ENCODE peak calls at places on chromosomes 7 and 10, in four cellular contexts. One of them, this sample, is unnamed.

GRCh38 chr7:16934947-16935742 is 53.4 kb upstream of the AGR3 start:
- DNase-seq in mesendoderm: no peak
- DNase-seq in trophoblast cell: no peak
- DNase-seq in SK-N-SH: no peak
- DNase-seq in this sample: peak; percentile 74

GRCh38 chr10:62732841-62733653 is 71.5 kb upstream of the ADO start:
- DNase-seq in mesendoderm: no peak
- DNase-seq in trophoblast cell: no peak
- DNase-seq in SK-N-SH: no peak
- DNase-seq in this sample: no peak

GRCh38 chr10:69451784-69452251 is 553 bp downstream of the TSPAN15 start:
- DNase-seq in mesendoderm: peak; percentile 33
- DNase-seq in trophoblast cell: no peak
- DNase-seq in SK-N-SH: peak; percentile 41
- DNase-seq in this sample: peak; percentile 81

GRCh38 chr7:151736403-151736909 is 140.5 kb downstream of the PRKAG2 start:
- DNase-seq in mesendoderm: peak; percentile 90
- DNase-seq in trophoblast cell: peak; percentile 45
- DNase-seq in SK-N-SH: peak; percentile 76
- DNase-seq in this sample: peak; percentile 34

GRCh38 chr7:34138483-34138882 is 233.1 kb downstream of the BMPER start:
- DNase-seq in mesendoderm: no peak
- DNase-seq in trophoblast cell: no peak
- DNase-seq in SK-N-SH: no peak
- DNase-seq in this sample: no peak

GRCh38 chr7:101154693-101155102 is 422 bp downstream of the AP1S1 start:
- DNase-seq in mesendoderm: no peak
- DNase-seq in trophoblast cell: no peak
- DNase-seq in SK-N-SH: no peak
- DNase-seq in this sample: peak; percentile 42

GRCh38 chr7:70893422-70893821 is 238.5 kb upstream of the GALNT17 start:
- DNase-seq in mesendoderm: no peak
- DNase-seq in trophoblast cell: no peak
- DNase-seq in SK-N-SH: no peak
- DNase-seq in this sample: no peak

GRCh38 chr10:122263971-122264370 is 7.1 kb upstream of the BTBD16 start:
- DNase-seq in mesendoderm: no peak
- DNase-seq in trophoblast cell: peak; percentile 74
- DNase-seq in SK-N-SH: no peak
- DNase-seq in this sample: no peak

GRCh38 chr7:99422091-99422624 is 13.4 kb downstream of the BUD31 start:
- DNase-seq in mesendoderm: no peak
- DNase-seq in trophoblast cell: no peak
- DNase-seq in SK-N-SH: peak; percentile 21
- DNase-seq in this sample: no peak

GRCh38 chr7:113797420-113797995 is 121.3 kb downstream of the PPP1R3A start:
- DNase-seq in mesendoderm: no peak
- DNase-seq in trophoblast cell: no peak
- DNase-seq in SK-N-SH: no peak
- DNase-seq in this sample: no peak

GRCh38 chr7:152144557-152145245 is 119.2 kb downstream of the GALNT11 start:
- DNase-seq in mesendoderm: no peak
- DNase-seq in trophoblast cell: no peak
- DNase-seq in SK-N-SH: no peak
- DNase-seq in this sample: no peak

GRCh38 chr10:9305018-9305655 is 1250.6 kb downstream of the GATA3 start:
- DNase-seq in mesendoderm: peak; percentile 31
- DNase-seq in trophoblast cell: no peak
- DNase-seq in SK-N-SH: no peak
- DNase-seq in this sample: no peak

GRCh38 chr10:114388275-114388674 is 16.0 kb downstream of the AFAP1L2 start:
- DNase-seq in mesendoderm: no peak
- DNase-seq in trophoblast cell: no peak
- DNase-seq in SK-N-SH: no peak
- DNase-seq in this sample: no peak

GRCh38 chr10:94450782-94451181 is 48.4 kb downstream of the TBC1D12 start:
- DNase-seq in mesendoderm: no peak
- DNase-seq in trophoblast cell: no peak
- DNase-seq in SK-N-SH: no peak
- DNase-seq in this sample: no peak

GRCh38 chr10:35731828-35732227 is 89.7 kb upstream of the FZD8 start:
- DNase-seq in mesendoderm: no peak
- DNase-seq in trophoblast cell: no peak
- DNase-seq in SK-N-SH: no peak
- DNase-seq in this sample: no peak

GRCh38 chr10:6843477-6843876 is 263.4 kb upstream of the PRKCQ start:
- DNase-seq in mesendoderm: no peak
- DNase-seq in trophoblast cell: no peak
- DNase-seq in SK-N-SH: no peak
- DNase-seq in this sample: no peak

GRCh38 chr10:132592790-132593788 is 55.5 kb downstream of the INPP5A start:
- DNase-seq in mesendoderm: no peak
- DNase-seq in trophoblast cell: no peak
- DNase-seq in SK-N-SH: no peak
- DNase-seq in this sample: peak; percentile 72

GRCh38 chr10:78952018-78952417 is 116.7 kb upstream of the ZMIZ1 start:
- DNase-seq in mesendoderm: no peak
- DNase-seq in trophoblast cell: no peak
- DNase-seq in SK-N-SH: no peak
- DNase-seq in this sample: no peak

GRCh38 chr7:70298780-70299446 is 700.6 kb downstream of the AUTS2 start:
- DNase-seq in mesendoderm: peak; percentile 21
- DNase-seq in trophoblast cell: no peak
- DNase-seq in SK-N-SH: peak; percentile 73
- DNase-seq in this sample: no peak

GRCh38 chr7:148856035-148856881 is 27.8 kb downstream of the EZH2 start:
- DNase-seq in mesendoderm: peak; percentile 54
- DNase-seq in trophoblast cell: peak; percentile 11
- DNase-seq in SK-N-SH: peak; percentile 64
- DNase-seq in this sample: peak; percentile 51

GRCh38 chr10:3484306-3485187 is 300.5 kb downstream of the KLF6 start:
- DNase-seq in mesendoderm: peak; percentile 66
- DNase-seq in trophoblast cell: peak; percentile 69
- DNase-seq in SK-N-SH: no peak
- DNase-seq in this sample: no peak

GRCh38 chr7:15305002-15305600 is 256.7 kb downstream of the AGMO start:
- DNase-seq in mesendoderm: peak; percentile 64
- DNase-seq in trophoblast cell: no peak
- DNase-seq in SK-N-SH: peak; percentile 36
- DNase-seq in this sample: peak; percentile 46

GRCh38 chr10:113480828-113481502 is 71.9 kb upstream of the HABP2 start:
- DNase-seq in mesendoderm: no peak
- DNase-seq in trophoblast cell: peak; percentile 89
- DNase-seq in SK-N-SH: no peak
- DNase-seq in this sample: no peak

GRCh38 chr7:35729061-35729783 is 34.3 kb upstream of the HERPUD2 start:
- DNase-seq in mesendoderm: no peak
- DNase-seq in trophoblast cell: no peak
- DNase-seq in SK-N-SH: no peak
- DNase-seq in this sample: no peak

GRCh38 chr10:48437546-48437945 is 131.1 kb downstream of the MAPK8 start:
- DNase-seq in mesendoderm: no peak
- DNase-seq in trophoblast cell: no peak
- DNase-seq in SK-N-SH: no peak
- DNase-seq in this sample: no peak

GRCh38 chr7:73715648-73716317 is 3.7 kb downstream of the STX1A start:
- DNase-seq in mesendoderm: no peak
- DNase-seq in trophoblast cell: peak; percentile 96
- DNase-seq in SK-N-SH: no peak
- DNase-seq in this sample: no peak

GRCh38 chr10:90675621-90676020 is 182.2 kb downstream of the HTR7 start:
- DNase-seq in mesendoderm: no peak
- DNase-seq in trophoblast cell: no peak
- DNase-seq in SK-N-SH: no peak
- DNase-seq in this sample: no peak

GRCh38 chr10:96830511-96831199 is 1.4 kb upstream of the LCOR start:
- DNase-seq in mesendoderm: peak; percentile 83
- DNase-seq in trophoblast cell: peak; percentile 82
- DNase-seq in SK-N-SH: peak; percentile 27
- DNase-seq in this sample: peak; percentile 92

GRCh38 chr7:142873871-142874270 is 11.7 kb downstream of the TRPV6 start:
- DNase-seq in mesendoderm: no peak
- DNase-seq in trophoblast cell: no peak
- DNase-seq in SK-N-SH: no peak
- DNase-seq in this sample: no peak

GRCh38 chr7:78852951-78853350 is 600.5 kb downstream of the MAGI2 start:
- DNase-seq in mesendoderm: no peak
- DNase-seq in trophoblast cell: peak; percentile 47
- DNase-seq in SK-N-SH: no peak
- DNase-seq in this sample: no peak

GRCh38 chr7:29970158-29970557 is 19.4 kb downstream of the SCRN1 start:
- DNase-seq in mesendoderm: no peak
- DNase-seq in trophoblast cell: no peak
- DNase-seq in SK-N-SH: no peak
- DNase-seq in this sample: no peak

GRCh38 chr7:93159490-93159889 is 11.3 kb upstream of the SAMD9L start:
- DNase-seq in mesendoderm: no peak
- DNase-seq in trophoblast cell: no peak
- DNase-seq in SK-N-SH: no peak
- DNase-seq in this sample: no peak

GRCh38 chr7:93160410-93160809 is 12.2 kb upstream of the SAMD9L start:
- DNase-seq in mesendoderm: no peak
- DNase-seq in trophoblast cell: peak; percentile 73
- DNase-seq in SK-N-SH: no peak
- DNase-seq in this sample: no peak

GRCh38 chr7:93164766-93165165 is 16.6 kb upstream of the SAMD9L start:
- DNase-seq in mesendoderm: no peak
- DNase-seq in trophoblast cell: no peak
- DNase-seq in SK-N-SH: no peak
- DNase-seq in this sample: no peak

GRCh38 chr7:93161181-93161762 is 13.1 kb upstream of the SAMD9L start:
- DNase-seq in mesendoderm: no peak
- DNase-seq in trophoblast cell: peak; percentile 25
- DNase-seq in SK-N-SH: no peak
- DNase-seq in this sample: no peak

GRCh38 chr7:93165447-93165846 is 17.3 kb upstream of the SAMD9L start:
- DNase-seq in mesendoderm: no peak
- DNase-seq in trophoblast cell: no peak
- DNase-seq in SK-N-SH: no peak
- DNase-seq in this sample: no peak
- H3K4me3 ChIP-seq in mesendoderm: no peak overlapping the region
- H3K4me3 ChIP-seq in trophoblast cell: no peak overlapping the region
- H3K4me3 ChIP-seq in SK-N-SH: no peak overlapping the region
- H3K4me3 ChIP-seq in this sample: no peak overlapping the region

DNA sequence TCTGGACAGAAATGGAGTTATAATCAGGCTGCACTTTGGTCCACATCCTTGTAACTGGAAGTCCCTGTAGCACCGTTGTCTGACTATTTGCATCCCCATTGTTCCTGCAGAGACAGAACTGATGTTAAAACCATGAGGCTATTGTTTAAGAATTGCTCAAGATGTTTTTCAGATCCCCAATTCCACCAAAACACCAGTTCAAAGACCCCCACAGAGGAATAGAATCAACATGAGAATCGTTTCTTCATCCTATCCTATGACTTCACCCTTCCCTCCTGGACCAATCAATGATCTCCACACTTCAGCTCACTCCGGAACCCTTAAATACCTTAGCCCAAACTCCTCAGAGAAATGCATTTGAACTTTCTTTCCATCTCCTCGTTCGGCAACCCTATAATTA is 57.1 kb upstream of the GRID1 start:
- DNase-seq in mesendoderm: peak; percentile 10
- DNase-seq in trophoblast cell: no peak
- DNase-seq in SK-N-SH: no peak
- DNase-seq in this sample: no peak
- H3K9ac ChIP-seq in mesendoderm: no peak overlapping the region
- H3K9ac ChIP-seq in trophoblast cell: no peak overlapping the region
- H3K9ac ChIP-seq in SK-N-SH: no peak overlapping the region
- H3K9ac ChIP-seq in this sample: no peak overlapping the region

DNA sequence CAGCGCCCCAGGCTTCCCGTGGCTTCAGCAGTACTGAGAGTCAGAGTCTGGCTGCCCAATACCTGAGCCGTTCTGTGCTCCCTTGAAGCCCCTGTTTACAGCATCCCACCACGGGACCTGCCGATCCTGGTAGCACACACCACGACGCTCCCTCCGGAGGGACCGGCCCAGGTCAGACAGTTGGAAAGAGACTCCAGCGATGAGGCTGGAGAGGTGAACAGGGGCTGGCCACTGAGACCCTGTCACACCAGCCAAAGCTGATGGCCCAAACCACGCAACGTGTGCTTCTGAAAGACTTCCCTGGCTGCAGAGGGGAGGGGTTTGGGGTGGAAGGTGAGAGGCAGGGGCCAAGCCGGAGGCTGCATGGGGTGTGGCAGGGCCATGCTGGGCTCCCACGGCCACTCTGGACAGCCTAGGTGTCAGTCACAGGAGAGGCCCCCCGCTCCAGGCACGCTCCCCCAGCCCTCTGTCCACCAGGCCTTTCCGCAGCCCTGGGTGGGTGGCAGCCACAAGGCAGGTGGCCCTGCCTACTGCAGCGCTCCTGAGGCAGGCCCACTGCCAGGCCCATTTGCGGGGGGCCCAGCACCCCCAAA is 140.2 kb upstream of the CHST15 start:
- DNase-seq in mesendoderm: no peak
- DNase-seq in trophoblast cell: no peak
- DNase-seq in SK-N-SH: no peak
- DNase-seq in this sample: no peak
- H3K4me1 ChIP-seq in mesendoderm: no peaks in the 10 kb centered on the region
- H3K4me1 ChIP-seq in trophoblast cell: no peaks in the 10 kb centered on the region
- H3K4me1 ChIP-seq in SK-N-SH: no peaks in the 10 kb centered on the region
- H3K4me1 ChIP-seq in this sample: no peaks in the 10 kb centered on the region

GRCh38 chr7:157689269-157690057 is 352.7 kb downstream of the DNAJB6 start:
- DNase-seq in mesendoderm: peak; percentile 49
- DNase-seq in trophoblast cell: no peak
- DNase-seq in SK-N-SH: peak; percentile 43
- DNase-seq in this sample: no peak

GRCh38 chr7:157690058-157690832 is 353.4 kb downstream of the DNAJB6 start:
- DNase-seq in mesendoderm: no peak
- DNase-seq in trophoblast cell: no peak
- DNase-seq in SK-N-SH: peak; percentile 92
- DNase-seq in this sample: no peak

GRCh38 chr7:157691521-157692155 is 354.8 kb downstream of the DNAJB6 start:
- DNase-seq in mesendoderm: no peak
- DNase-seq in trophoblast cell: no peak
- DNase-seq in SK-N-SH: peak; percentile 56
- DNase-seq in this sample: no peak

GRCh38 chr7:157692156-157693011 is 355.6 kb downstream of the DNAJB6 start:
- DNase-seq in mesendoderm: no peak
- DNase-seq in trophoblast cell: no peak
- DNase-seq in SK-N-SH: no peak
- DNase-seq in this sample: no peak

DNA sequence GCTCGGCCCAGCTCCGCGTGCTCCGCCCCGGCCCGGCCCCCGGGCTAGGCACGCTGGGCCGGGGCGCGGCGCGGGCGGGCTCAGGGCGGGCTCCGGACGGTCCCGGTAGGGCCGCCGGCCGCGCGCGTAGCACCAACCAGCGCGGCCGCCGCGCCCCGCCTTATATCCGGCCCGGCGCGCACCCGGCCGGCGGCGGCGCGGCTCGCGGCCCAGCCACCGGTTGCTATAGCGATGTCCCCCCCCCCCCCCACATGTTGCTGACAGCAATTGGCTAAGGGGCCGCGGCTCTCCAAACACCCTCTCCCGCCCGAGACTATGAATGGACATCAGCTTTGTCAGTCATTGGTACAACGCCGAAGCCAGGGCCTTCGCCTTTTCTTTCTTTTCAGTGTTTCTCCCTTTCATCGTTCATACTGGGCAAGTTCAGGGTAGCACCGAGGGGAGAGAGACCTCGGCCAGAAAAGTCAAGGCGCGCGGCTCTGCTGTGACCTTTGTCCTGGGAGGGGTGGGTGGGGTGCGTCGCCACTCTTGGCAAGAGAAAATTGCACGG is 354.1 kb downstream of the DNAJB6 start:
- DNase-seq in mesendoderm: peak; percentile 94
- DNase-seq in trophoblast cell: no peak
- DNase-seq in SK-N-SH: peak; percentile 99
- DNase-seq in this sample: peak; percentile 52
- H3K4me3 ChIP-seq in mesendoderm: no peak overlapping the region
- H3K4me3 ChIP-seq in trophoblast cell: no peak overlapping the region
- H3K4me3 ChIP-seq in SK-N-SH: peak overlapping the region; percentile 96
- H3K4me3 ChIP-seq in this sample: peak overlapping the region; percentile 26